ENCODE peak calls at places on chromosomes 3 and 15, in six cellular contexts. D is IMR-90, K is neuronal stem cell, W is mesenchymal stem cell, C is H9, J is H1. E is an unnamed sample.

GRCh38 chr15:70200511-70200991 is 102.8 kb upstream of the TLE3 start:
- DNase-seq in D (no peak), K (no peak), W (peak), C (no peak), J (no peak), E (peak)

GRCh38 chr3:78497025-78497424 is 1270.8 kb downstream of the ROBO1 start:
- DNase-seq in D (no peak), K (no peak), W (no peak), C (no peak), J (no peak), E (no peak)

GRCh38 chr15:51731549-51732267 is 5.7 kb downstream of the LYSMD2 start:
- DNase-seq in D (peak), K (no peak), W (peak), C (no peak), J (no peak), E (peak)

GRCh38 chr3:103949690-103950089 is 1417.0 kb upstream of the ALCAM start:
- DNase-seq in D (no peak), K (no peak), W (no peak), C (no peak), J (no peak), E (no peak)

GRCh38 chr3:18177271-18177670 is 247.9 kb downstream of the SATB1 start:
- DNase-seq in D (no peak), K (no peak), W (no peak), C (no peak), J (no peak), E (peak)

GRCh38 chr3:43243590-43244587 is 42.5 kb upstream of the SNRK start:
- DNase-seq in D (no peak), K (no peak), W (no peak), C (no peak), J (no peak), E (no peak)

GRCh38 chr15:70355275-70355795 is 257.6 kb upstream of the TLE3 start:
- DNase-seq in D (no peak), K (no peak), W (no peak), C (no peak), J (no peak), E (no peak)

GRCh38 chr3:150741497-150742140 is 21.4 kb downstream of the SIAH2 start:
- DNase-seq in D (no peak), K (no peak), W (no peak), C (no peak), J (no peak), E (no peak)

GRCh38 chr15:39213385-39213840 is 367.5 kb upstream of the THBS1 start:
- DNase-seq in D (peak), K (peak), W (peak), C (peak), J (peak), E (peak)

GRCh38 chr3:111080357-111080937 is 8.8 kb downstream of the NECTIN3 start:
- DNase-seq in D (peak), K (no peak), W (peak), C (no peak), J (no peak), E (no peak)

GRCh38 chr3:47664519-47664918 is 85.9 kb upstream of the CSPG5 start:
- DNase-seq in D (no peak), K (no peak), W (peak), C (no peak), J (no peak), E (peak)

GRCh38 chr3:134809412-134810051 is 14.5 kb downstream of the EPHB1 start:
- DNase-seq in D (no peak), K (no peak), W (no peak), C (no peak), J (no peak), E (no peak)

GRCh38 chr15:56732135-56732880 is 1.0 kb downstream of the ZNF280D start:
- DNase-seq in D (peak), K (peak), W (peak), C (no peak), J (no peak), E (no peak)

GRCh38 chr3:175620093-175620492 is 761.0 kb downstream of the NAALADL2 start:
- DNase-seq in D (no peak), K (no peak), W (no peak), C (no peak), J (no peak), E (no peak)

GRCh38 chr15:34275721-34276120 is 50.9 kb downstream of the EMC4 start:
- DNase-seq in D (no peak), K (no peak), W (no peak), C (no peak), J (no peak), E (no peak)

GRCh38 chr3:24765399-24765798 is 270.7 kb upstream of the THRB start:
- DNase-seq in D (no peak), K (no peak), W (no peak), C (no peak), J (no peak), E (no peak)
- H4K91ac ChIP-seq in D (no peak), K (no peak), W (no peak), C (no peak), J (no peak), E (no peak)

DNA sequence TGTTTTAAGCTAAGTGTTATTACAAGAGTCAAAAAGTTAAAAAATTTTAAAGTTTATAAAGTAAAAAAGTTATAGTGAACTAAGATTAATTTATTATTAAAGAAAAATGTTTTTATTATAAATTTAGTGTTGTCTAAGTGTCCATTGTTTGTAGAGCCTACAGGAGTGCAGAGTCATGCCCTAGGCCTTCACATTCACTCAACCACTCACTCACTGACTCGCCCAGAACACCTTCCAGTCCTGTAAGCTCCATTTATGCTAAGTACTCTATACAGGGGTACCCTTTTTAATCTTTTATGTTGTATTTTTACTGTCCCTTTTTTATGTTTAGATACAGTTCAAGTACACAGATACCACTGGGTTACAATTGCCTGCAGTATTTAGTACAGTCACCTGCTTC is 37.2 kb downstream of the EEFSEC start:
- DNase-seq in D (peak), K (no peak), W (no peak), C (no peak), J (no peak), E (no peak)
- H4K91ac ChIP-seq in D (no peak), K (no peak), W (no peak), C (no peak), J (no peak), E (no peak)

DNA sequence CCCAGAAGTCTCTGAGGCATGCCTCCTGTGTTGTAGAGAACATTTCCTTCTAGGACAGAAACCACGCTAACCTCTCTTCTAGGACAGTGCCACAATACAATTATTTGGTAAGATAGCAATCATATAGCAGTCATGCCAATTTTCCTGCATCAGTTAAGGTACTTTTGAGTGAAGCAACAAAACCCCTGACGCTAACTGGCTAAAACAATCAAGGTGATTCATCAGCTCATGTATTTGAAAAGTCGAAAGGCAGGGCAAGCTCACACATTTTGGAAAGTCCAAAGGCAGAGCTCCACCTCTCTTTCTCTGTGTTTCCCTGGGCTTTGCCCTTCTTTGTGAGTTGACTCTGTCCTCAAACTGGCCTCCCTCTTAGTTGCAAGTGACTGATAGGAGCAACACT is 10.1 kb downstream of the TERC start:
- DNase-seq in D (no peak), K (no peak), W (no peak), C (no peak), J (no peak), E (no peak)
- H4K91ac ChIP-seq in D (no peak), K (no peak), W (no peak), C (no peak), J (no peak), E (no peak)

DNA sequence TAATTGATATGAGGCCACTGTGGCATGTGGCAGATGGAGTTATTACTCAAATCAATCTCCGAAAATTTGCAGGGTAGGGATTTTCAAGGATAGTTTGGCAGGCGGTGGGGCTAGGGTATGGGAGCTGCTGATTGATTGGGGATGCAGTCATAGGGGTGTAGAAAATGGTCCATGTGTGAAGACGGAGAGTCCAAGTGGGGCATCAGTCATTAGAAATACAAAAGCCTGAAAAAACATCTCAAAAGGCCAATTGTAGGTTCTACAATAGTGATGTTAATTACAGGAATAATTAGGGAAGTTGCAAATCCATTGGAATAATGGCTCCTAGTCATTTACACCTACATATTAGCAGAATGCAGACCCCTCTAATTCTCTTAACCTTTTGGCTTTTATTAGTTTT is 4.9 kb downstream of the LEKR1 start:
- DNase-seq in D (no peak), K (no peak), W (no peak), C (no peak), J (no peak), E (no peak)
- H4K91ac ChIP-seq in D (no peak), K (no peak), W (no peak), C (no peak), J (no peak), E (no peak)

GRCh38 chr15:85559530-85559929 is 179.1 kb downstream of the AKAP13 start:
- DNase-seq in D (no peak), K (no peak), W (no peak), C (no peak), J (no peak), E (no peak)
- H4K91ac ChIP-seq in D (no peak), K (no peak), W (no peak), C (no peak), J (no peak), E (no peak)

GRCh38 chr15:93382196-93382820 is 293.3 kb upstream of the RGMA start:
- DNase-seq in D (no peak), K (no peak), W (no peak), C (no peak), J (no peak), E (no peak)

GRCh38 chr15:93384886-93385285 is 295.9 kb upstream of the RGMA start:
- DNase-seq in D (no peak), K (no peak), W (no peak), C (no peak), J (no peak), E (no peak)
- H4K91ac ChIP-seq in D (no peak), K (no peak), W (no peak), C (no peak), J (no peak), E (no peak)

GRCh38 chr3:138845771-138846173 is 11.0 kb upstream of the PIK3CB start:
- DNase-seq in D (no peak), K (no peak), W (no peak), C (peak), J (no peak), E (no peak)
- H4K91ac ChIP-seq in D (no peak), K (no peak), W (no peak), C (peak), J (no peak), E (no peak)

DNA sequence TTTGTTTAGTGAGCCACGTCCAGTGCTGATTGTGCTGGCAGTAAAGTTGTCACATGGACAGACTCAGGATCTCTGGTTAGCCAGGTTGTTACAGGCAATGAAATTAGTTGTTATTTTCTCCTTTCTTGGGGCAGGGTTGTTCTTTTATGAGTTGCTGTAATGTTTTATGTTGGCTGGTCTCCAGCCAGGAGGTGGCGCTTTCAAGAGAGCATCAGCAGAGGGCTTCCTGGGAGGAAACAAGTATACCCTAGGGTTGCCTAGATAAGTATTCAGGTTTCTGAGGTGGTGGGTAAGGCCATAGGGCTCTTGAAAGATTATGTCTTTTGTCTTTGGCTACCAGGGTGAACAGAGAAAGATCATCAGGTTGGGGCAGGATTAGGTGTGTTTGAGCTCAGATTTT is 14.5 kb upstream of the CFAP20DC start:
- DNase-seq in D (no peak), K (no peak), W (no peak), C (peak), J (no peak), E (no peak)
- H4K91ac ChIP-seq in D (no peak), K (no peak), W (no peak), C (no peak), J (no peak), E (no peak)

DNA sequence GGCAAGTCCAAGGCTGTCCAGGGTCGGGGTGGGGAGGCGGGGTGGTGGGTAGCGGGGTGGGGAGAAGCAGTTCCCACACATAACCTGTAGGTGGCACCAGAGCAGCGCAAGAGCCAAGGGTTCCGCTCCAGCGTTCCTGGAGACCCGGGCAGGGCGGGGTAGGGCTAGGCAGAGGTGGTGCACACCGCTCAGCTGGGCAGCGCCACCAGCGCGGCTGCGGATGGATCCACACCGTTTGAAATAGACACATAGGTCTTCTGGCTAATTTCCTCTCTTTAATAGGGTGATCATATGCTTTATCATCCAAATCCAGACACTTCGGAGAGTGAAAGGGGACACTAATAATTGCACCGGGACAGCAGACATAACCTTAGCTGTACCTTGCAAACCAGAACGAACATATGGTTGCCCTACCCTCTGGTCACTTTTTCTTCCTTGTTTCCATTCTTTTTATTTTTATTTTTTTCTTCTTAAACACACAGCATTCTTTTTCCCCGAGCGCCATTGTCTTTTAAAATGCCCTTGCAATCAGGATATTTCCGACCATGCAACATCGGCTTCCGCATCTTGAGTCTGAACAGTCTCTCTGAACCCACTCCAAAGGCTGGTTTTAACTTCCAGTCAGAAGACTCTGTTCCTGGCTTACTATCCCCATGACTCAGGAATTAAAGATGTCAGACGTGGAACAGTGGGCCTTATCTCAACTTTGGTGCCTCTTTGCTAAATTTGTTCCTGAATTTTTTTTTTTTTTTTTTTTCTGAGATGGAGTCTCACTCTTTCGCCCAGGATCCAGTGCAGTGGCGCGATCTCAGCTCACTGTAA is 12.5 kb upstream of the ZSCAN2 start:
- DNase-seq in D (peak), K (peak), W (peak), C (peak), J (peak), E (peak)
- H4K91ac ChIP-seq in D (no peak), K (no peak), W (no peak), C (no peak), J (no peak), E (no peak)

DNA sequence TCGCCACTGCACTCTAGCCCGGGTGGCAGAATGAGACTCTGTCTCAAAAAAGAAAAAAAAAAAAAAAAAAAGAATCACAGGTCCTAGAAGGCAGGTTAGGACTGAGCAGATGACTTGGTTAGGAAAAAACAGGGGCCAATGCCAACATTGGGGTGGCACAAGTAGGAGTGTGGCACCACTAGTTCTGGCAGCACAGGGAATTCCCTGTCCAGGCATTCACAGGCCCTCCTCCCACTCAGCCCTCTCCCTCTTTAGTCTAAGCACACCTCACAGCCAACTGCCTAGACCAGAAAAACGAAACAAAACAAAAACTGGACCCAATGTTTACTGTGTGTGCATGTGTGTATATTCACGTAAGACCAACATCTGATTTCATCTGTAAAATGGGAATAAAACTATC is 10.5 kb downstream of the THOC7 start:
- DNase-seq in D (no peak), K (no peak), W (no peak), C (no peak), J (no peak), E (no peak)
- H4K91ac ChIP-seq in D (no peak), K (no peak), W (no peak), C (no peak), J (no peak), E (no peak)

E was measured in trophoblast cell.